ENCODE peak calls at places on chromosomes 11 and 22, in four cellular contexts. S is tibial artery; V is astrocyte of the hippocampus; O is stimulated activated CD8-positive, alpha-beta memory T cell treated with anti-CD3 and anti-CD28 coated beads, Interleukin-4, amount 100 ng/mL, for 24 hours. B is an unnamed sample.
A peak's percentile ranks its signal among the peaks of the same experiment; 100 is the strongest.

GRCh38 chr22:22836635-22837034 is 51.0 kb upstream of the IGLL5 start:
- DNase-seq in S (no peak), V (no peak), O (no peak), B (no peak)

GRCh38 chr22:41478891-41479521 is 10.1 kb downstream of the ACO2 start:
- DNase-seq in S (peak; percentile 71), V (no peak), O (no peak), B (no peak)

GRCh38 chr11:85769758-85770157 is 41.2 kb downstream of the SYTL2 start:
- DNase-seq in S (no peak), V (no peak), O (no peak), B (no peak)

GRCh38 chr11:67117667-67118058 is 1.4 kb upstream of the KDM2A start:
- DNase-seq in S (peak; percentile 58), V (peak; percentile 20), O (no peak), B (peak; percentile 58)

GRCh38 chr11:394034-394857 is at the start of gene PKP3:
- DNase-seq in S (no peak), V (peak; percentile 72), O (no peak), B (peak; percentile 91)

GRCh38 chr22:49638788-49639187 is 188.9 kb downstream of the BRD1 start:
- DNase-seq in S (no peak), V (peak; percentile 80), O (no peak), B (no peak)

GRCh38 chr11:115384236-115384635 is 120.0 kb downstream of the CADM1 start:
- DNase-seq in S (no peak), V (peak; percentile 42), O (no peak), B (no peak)

GRCh38 chr11:94020777-94021615 is at the start of gene HEPHL1:
- DNase-seq in S (no peak), V (peak; percentile 28), O (no peak), B (no peak)

GRCh38 chr11:17740649-17741235 is 6.2 kb downstream of the KCNC1 start:
- DNase-seq in S (peak; percentile 50), V (no peak), O (no peak), B (no peak)

GRCh38 chr11:29214833-29215232 is 802.0 kb downstream of the KCNA4 start:
- DNase-seq in S (no peak), V (no peak), O (no peak), B (no peak)

GRCh38 chr11:91136631-91137030 is 913.8 kb upstream of the CHORDC1 start:
- DNase-seq in S (no peak), V (no peak), O (no peak), B (no peak)

GRCh38 chr22:36331306-36331911 is 56.4 kb downstream of the MYH9 start:
- DNase-seq in S (peak; percentile 95), V (peak; percentile 94), O (no peak), B (peak; percentile 88)

GRCh38 chr22:47259990-47260389 is 497.5 kb downstream of the TBC1D22A start:
- DNase-seq in S (no peak), V (no peak), O (no peak), B (no peak)

GRCh38 chr22:35605787-35606492 is 11.2 kb downstream of the MB start:
- DNase-seq in S (no peak), V (no peak), O (no peak), B (no peak)

GRCh38 chr11:67366546-67366945 is 6.9 kb downstream of the CLCF1 start:
- DNase-seq in S (no peak), V (no peak), O (no peak), B (no peak)

GRCh38 chr11:69227271-69227670 is 66.7 kb upstream of the MYEOV start:
- DNase-seq in S (no peak), V (no peak), O (no peak), B (peak; percentile 28)

GRCh38 chr11:118841469-118842222 is 42.0 kb upstream of the CXCR5 start:
- DNase-seq in S (no peak), V (no peak), O (peak; percentile 9), B (no peak)

GRCh38 chr11:57566035-57566504 is 1.4 kb downstream of the UBE2L6 start:
- DNase-seq in S (no peak), V (peak; percentile 39), O (no peak), B (no peak)

GRCh38 chr11:11731311-11732083 is 109.7 kb upstream of the GALNT18 start:
- DNase-seq in S (no peak), V (peak; percentile 81), O (no peak), B (no peak)

GRCh38 chr22:17606472-17606871 is 22.1 kb downstream of the ATP6V1E1 start:
- DNase-seq in S (no peak), V (peak; percentile 12), O (no peak), B (no peak)

GRCh38 chr11:27392715-27393114 is 29.7 kb upstream of the CCDC34 start:
- DNase-seq in S (no peak), V (peak; percentile 72), O (no peak), B (no peak)

GRCh38 chr11:78560826-78561484 is 13.7 kb downstream of the NARS2 start:
- DNase-seq in S (no peak), V (peak; percentile 26), O (no peak), B (no peak)

GRCh38 chr11:127493330-127493729 is 492.8 kb upstream of the KIRREL3 start:
- DNase-seq in S (no peak), V (peak; percentile 51), O (no peak), B (no peak)

GRCh38 chr11:7353100-7353499 is 101.4 kb downstream of the SYT9 start:
- DNase-seq in S (no peak), V (peak; percentile 2), O (no peak), B (no peak)

GRCh38 chr11:27119396-27119795 is 78.8 kb downstream of the BBOX1 start:
- DNase-seq in S (no peak), V (no peak), O (no peak), B (no peak)

GRCh38 chr22:32050678-32051515 is 7.8 kb downstream of the SLC5A1 start:
- DNase-seq in S (no peak), V (peak; percentile 77), O (peak; percentile 37), B (peak; percentile 64)

GRCh38 chr11:134331565-134332188 is at the start of gene GLB1L2:
- DNase-seq in S (peak; percentile 80), V (peak; percentile 75), O (peak; percentile 68), B (peak; percentile 74)

GRCh38 chr11:33471541-33471940 is 214.4 kb downstream of the HIPK3 start:
- DNase-seq in S (no peak), V (no peak), O (no peak), B (no peak)

GRCh38 chr11:7300281-7300680 is 48.6 kb downstream of the SYT9 start:
- DNase-seq in S (no peak), V (no peak), O (no peak), B (no peak)

GRCh38 chr11:111797145-111797581 is 31.0 kb upstream of the PPP2R1B start:
- DNase-seq in S (no peak), V (peak; percentile 30), O (no peak), B (no peak)

B was measured in ureter.